ENCODE peak calls at places on chromosome 10, in nine cellular contexts. A is Calu3; I is CD8-positive, alpha-beta T cell; H is colonic mucosa; K is body of pancreas; V is fibroblast of mammary gland; M is neural crest cell; J is CD4-positive, alpha-beta T cell; X is tibial nerve. G is an unnamed sample.

GRCh38 chr10:89100680-89101079 is 106.4 kb downstream of the CH25H start:
- DNase-seq in A (no peak), I (no peak), H (no peak), K (no peak), V (peak; percentile 70), M (no peak), J (no peak), X (no peak), G (no peak)

GRCh38 chr10:97707134-97707861 is 6.2 kb upstream of the MARVELD1 start:
- DNase-seq in A (no peak), I (no peak), H (no peak), K (no peak), V (no peak), M (no peak), J (no peak), X (no peak), G (no peak)

GRCh38 chr10:74585231-74586087 is 240.9 kb upstream of the KAT6B start:
- DNase-seq in A (no peak), I (peak; percentile 29), H (no peak), K (no peak), V (peak; percentile 21), M (no peak), J (peak; percentile 31), X (no peak), G (no peak)

GRCh38 chr10:86007171-86007570 is 359.4 kb downstream of the GRID1 start:
- DNase-seq in A (no peak), I (no peak), H (no peak), K (no peak), V (no peak), M (no peak), J (no peak), X (no peak), G (no peak)

GRCh38 chr10:127695431-127695830 is 41.6 kb upstream of the FOXI2 start:
- DNase-seq in A (no peak), I (no peak), H (no peak), K (no peak), V (no peak), M (no peak), J (no peak), X (no peak), G (no peak)

GRCh38 chr10:1328409-1328808 is 272.2 kb downstream of the WDR37 start:
- DNase-seq in A (no peak), I (no peak), H (no peak), K (no peak), V (no peak), M (no peak), J (no peak), X (no peak), G (no peak)

GRCh38 chr10:22810643-22811254 is 96.4 kb upstream of the PIP4K2A start:
- DNase-seq in A (no peak), I (no peak), H (no peak), K (no peak), V (no peak), M (no peak), J (no peak), X (no peak), G (no peak)

GRCh38 chr10:73759512-73760115 is 15.4 kb downstream of the SEC24C start:
- DNase-seq in A (no peak), I (peak; percentile 72), H (no peak), K (no peak), V (no peak), M (no peak), J (peak; percentile 64), X (no peak), G (no peak)

GRCh38 chr10:33441561-33441960 is 107.1 kb upstream of the NRP1 start:
- DNase-seq in A (no peak), I (no peak), H (no peak), K (no peak), V (peak; percentile 47), M (no peak), J (no peak), X (no peak), G (no peak)

GRCh38 chr10:122168598-122168997 is 102.5 kb upstream of the BTBD16 start:
- DNase-seq in A (no peak), I (no peak), H (no peak), K (no peak), V (no peak), M (no peak), J (no peak), X (no peak), G (no peak)

GRCh38 chr10:80528185-80528700 is 9.5 kb upstream of the SH2D4B start:
- DNase-seq in A (no peak), I (no peak), H (no peak), K (no peak), V (no peak), M (no peak), J (no peak), X (no peak), G (peak; percentile 66)

GRCh38 chr10:80529604-80530003 is 8.1 kb upstream of the SH2D4B start:
- DNase-seq in A (no peak), I (peak; percentile 57), H (no peak), K (no peak), V (no peak), M (no peak), J (peak; percentile 52), X (no peak), G (no peak)

GRCh38 chr10:80528901-80529300 is 8.8 kb upstream of the SH2D4B start:
- DNase-seq in A (no peak), I (no peak), H (no peak), K (no peak), V (no peak), M (no peak), J (no peak), X (no peak), G (no peak)

GRCh38 chr10:80530816-80531215 is 6.9 kb upstream of the SH2D4B start:
- DNase-seq in A (no peak), I (no peak), H (no peak), K (no peak), V (no peak), M (no peak), J (no peak), X (no peak), G (no peak)

DNA sequence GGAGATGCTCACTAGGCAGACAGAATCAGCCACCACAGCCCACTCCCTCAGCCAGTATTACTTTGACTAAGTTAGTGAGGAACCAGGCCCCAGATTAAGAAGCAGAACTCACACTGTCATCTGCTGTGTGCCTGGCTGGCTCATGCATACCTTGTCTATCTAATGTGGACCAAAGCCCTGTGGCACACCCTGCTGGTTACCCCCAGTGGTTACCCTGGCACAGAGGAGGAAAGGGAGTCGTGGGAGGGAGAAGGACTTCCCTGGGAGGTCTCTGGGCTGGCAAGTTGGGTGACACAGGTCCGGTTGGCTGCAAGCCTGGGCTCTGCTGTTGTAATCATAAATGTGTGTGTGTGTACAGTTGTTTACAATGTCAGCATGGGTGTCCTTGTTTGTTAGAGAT is 7.5 kb upstream of the SH2D4B start:
- DNase-seq in A (peak; percentile 77), I (peak; percentile 43), H (no peak), K (no peak), V (peak; percentile 29), M (no peak), J (peak; percentile 43), X (no peak), G (peak; percentile 73)
- TF ChIP-seq CTCF in A (peak; percentile 72), I (peak; percentile 27), H (no peak), K (no peak), V (peak; percentile 30), M (no peak), J (peak; percentile 49), X (peak; percentile 7), G (peak; percentile 53)

DNA sequence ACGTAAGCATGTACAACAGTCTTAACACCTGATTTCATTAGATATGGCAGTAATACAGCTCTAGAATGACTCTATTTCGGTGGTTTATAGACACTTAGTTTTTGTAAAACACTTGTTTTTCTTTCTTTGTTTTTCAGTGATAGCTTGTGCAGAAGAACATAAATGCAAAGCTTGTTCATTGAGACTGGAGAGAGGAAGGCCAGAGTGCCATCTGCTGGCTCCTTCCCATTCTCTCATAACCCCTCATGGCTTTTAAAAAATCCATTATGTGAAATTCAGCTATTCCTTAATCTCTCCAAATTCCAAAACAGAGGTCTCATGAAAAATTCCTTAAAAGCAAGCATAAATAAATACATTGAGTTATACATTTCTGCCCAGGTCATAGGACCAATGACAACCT is 76.3 kb downstream of the CACNB2 start:
- DNase-seq in A (no peak), I (no peak), H (no peak), K (no peak), V (peak; percentile 65), M (no peak), J (no peak), X (no peak), G (no peak)
- TF ChIP-seq CTCF in A (no peak), I (no peak), H (no peak), K (peak; percentile 7), V (peak; percentile 71), M (peak; percentile 61), J (no peak), X (peak; percentile 19), G (no peak)

DNA sequence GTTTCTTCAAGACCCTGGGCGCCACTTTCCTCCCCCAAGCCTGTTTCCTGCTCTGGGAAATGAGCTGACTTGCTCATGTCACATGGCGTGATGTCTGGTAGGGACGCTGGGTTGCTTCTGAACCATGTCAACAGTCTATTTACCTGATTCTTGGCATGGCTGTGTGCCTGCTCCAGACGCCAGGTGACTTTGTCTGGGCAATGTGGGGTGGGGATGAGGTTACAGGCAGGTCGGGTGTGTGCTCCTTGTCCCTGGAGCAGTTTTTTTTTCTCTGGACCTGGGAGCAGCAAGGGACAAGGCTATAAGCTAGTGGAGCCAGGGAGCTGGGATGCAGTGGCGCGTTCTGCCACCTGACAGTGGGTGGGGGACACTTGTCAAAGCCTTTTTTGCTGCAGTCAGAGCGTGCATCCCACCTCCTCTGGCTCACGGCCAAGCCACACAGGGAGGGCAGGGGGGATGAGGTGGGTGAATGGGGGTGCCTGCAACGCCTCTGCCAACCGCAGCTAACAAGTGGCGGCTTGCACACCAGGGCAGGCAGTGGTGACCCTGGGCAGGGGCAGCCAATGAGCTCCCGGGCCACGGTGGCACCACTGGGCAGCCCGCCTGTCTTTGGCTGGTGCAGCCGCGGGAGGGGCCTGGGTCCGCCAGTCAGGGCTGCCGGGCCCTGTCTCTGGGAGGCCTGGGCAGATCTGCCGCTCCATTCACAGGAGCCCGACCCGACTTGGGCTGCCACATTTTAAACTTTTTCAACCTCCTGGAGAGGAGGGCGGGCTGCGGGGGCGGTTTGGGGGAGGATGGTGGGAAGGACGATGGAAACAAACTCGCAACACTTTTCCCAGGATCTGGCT is 22.9 kb downstream of the DNAJB12 start:
- DNase-seq in A (peak; percentile 100), I (peak; percentile 95), H (peak; percentile 87), K (peak; percentile 95), V (peak; percentile 88), M (peak; percentile 77), J (peak; percentile 91), X (no peak), G (peak; percentile 94)
- TF ChIP-seq CTCF in A (peak; percentile 66), I (peak; percentile 28), H (peak; percentile 20), K (peak; percentile 46), V (peak; percentile 9), M (peak; percentile 52), J (peak; percentile 12), X (peak; percentile 42), G (peak; percentile 65)

DNA sequence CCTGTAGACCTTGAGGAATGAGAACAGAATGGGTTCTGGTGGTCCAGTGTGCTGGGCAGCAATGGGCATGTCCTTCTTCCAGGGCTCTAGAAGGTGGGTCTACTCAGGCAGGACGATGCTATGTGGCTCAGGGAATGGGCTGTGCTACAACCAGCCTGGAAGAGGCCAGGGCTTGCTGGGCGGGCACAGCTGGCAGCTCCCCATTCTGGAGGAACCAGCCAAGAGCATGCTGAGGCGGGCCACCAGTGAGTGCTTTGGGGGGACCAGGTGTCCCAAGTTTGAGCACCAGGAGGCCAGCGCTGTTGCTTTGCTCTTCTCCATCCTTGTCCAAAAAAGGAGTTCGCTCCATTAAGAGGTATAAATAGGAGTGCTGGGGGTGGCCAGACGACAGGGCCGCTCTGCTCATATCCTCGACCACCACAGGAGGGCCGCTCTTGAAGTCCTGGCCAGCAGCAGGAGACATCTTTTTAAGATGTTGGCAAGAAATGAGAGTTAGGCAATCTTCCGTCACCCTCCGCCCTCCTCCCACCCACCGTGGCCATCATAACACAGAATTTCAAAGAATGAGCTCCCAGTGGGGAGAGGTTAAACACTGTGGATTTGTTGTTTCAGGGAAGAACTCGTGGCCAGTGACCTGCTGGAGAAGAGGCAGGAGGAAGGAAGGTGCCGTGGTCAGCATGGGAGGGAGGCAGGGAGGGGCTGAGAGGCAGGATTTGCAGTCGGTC is 141.3 kb downstream of the GRK5 start:
- DNase-seq in A (no peak), I (no peak), H (no peak), K (no peak), V (peak; percentile 45), M (no peak), J (no peak), X (peak; percentile 79), G (no peak)
- TF ChIP-seq CTCF in A (no peak), I (no peak), H (no peak), K (no peak), V (no peak), M (no peak), J (no peak), X (no peak), G (no peak)